ENCODE peak calls at places on chromosomes 2 and 18, in five cellular contexts. L is endothelial cell, Q is right atrium auricular region, Z is glutamatergic neuron, V is psoas muscle. U is an unnamed sample.

GRCh38 chr2:127662937-127663565 is 12.3 kb downstream of the LIMS2 start:
- DNase-seq in L (no peak), Q (no peak), Z (no peak), V (no peak), U (no peak)

GRCh38 chr2:81984969-81985637 is 1680.6 kb upstream of the LRRTM1 start:
- DNase-seq in L (no peak), Q (no peak), Z (no peak), V (peak; percentile 36), U (no peak)

GRCh38 chr18:73551211-73551610 is 596.4 kb downstream of the FBXO15 start:
- DNase-seq in L (no peak), Q (no peak), Z (no peak), V (no peak), U (no peak)

GRCh38 chr2:66665124-66665984 is 230.4 kb downstream of the MEIS1 start:
- DNase-seq in L (no peak), Q (no peak), Z (no peak), V (no peak), U (no peak)

GRCh38 chr2:153667475-153667874 is 188.9 kb upstream of the RPRM start:
- DNase-seq in L (no peak), Q (no peak), Z (no peak), V (no peak), U (no peak)

GRCh38 chr2:62485780-62486765 is 19.9 kb downstream of the TMEM17 start:
- DNase-seq in L (no peak), Q (no peak), Z (no peak), V (no peak), U (no peak)

GRCh38 chr2:1854747-1855146 is 110.4 kb upstream of the PXDN start:
- DNase-seq in L (peak; percentile 64), Q (no peak), Z (peak; percentile 70), V (no peak), U (no peak)

GRCh38 chr2:37029758-37030157 is 54.4 kb downstream of the HEATR5B start:
- DNase-seq in L (no peak), Q (no peak), Z (no peak), V (no peak), U (no peak)

GRCh38 chr2:25072606-25073005 is 30.7 kb downstream of the EFR3B start:
- DNase-seq in L (no peak), Q (no peak), Z (no peak), V (no peak), U (no peak)

GRCh38 chr2:45765007-45765767 is 113.7 kb downstream of the PRKCE start:
- DNase-seq in L (no peak), Q (no peak), Z (no peak), V (no peak), U (no peak)

GRCh38 chr2:230496891-230497290 is 80.9 kb downstream of the SP100 start:
- DNase-seq in L (no peak), Q (no peak), Z (no peak), V (no peak), U (no peak)

GRCh38 chr2:239802101-239802649 is 223.0 kb downstream of the NDUFA10 start:
- DNase-seq in L (no peak), Q (peak; percentile 28), Z (no peak), V (no peak), U (peak; percentile 50)

GRCh38 chr18:3455938-3456685 is 6.1 kb downstream of the TGIF1 start:
- DNase-seq in L (no peak), Q (no peak), Z (no peak), V (no peak), U (no peak)

GRCh38 chr2:143150287-143150686 is 21.1 kb downstream of the ARHGAP15 start:
- DNase-seq in L (no peak), Q (no peak), Z (no peak), V (no peak), U (no peak)

GRCh38 chr2:160205511-160205910 is 5.4 kb upstream of the ITGB6 start:
- DNase-seq in L (no peak), Q (no peak), Z (no peak), V (peak; percentile 75), U (no peak)

GRCh38 chr2:21042958-21043743 is 722 bp downstream of the APOB start:
- DNase-seq in L (peak; percentile 81), Q (no peak), Z (peak; percentile 81), V (peak; percentile 78), U (peak; percentile 77)

GRCh38 chr2:28956415-28956826 is 24.7 kb upstream of the TOGARAM2 start:
- DNase-seq in L (peak; percentile 66), Q (no peak), Z (peak; percentile 70), V (no peak), U (no peak)

GRCh38 chr18:76914314-76914713 is 92.0 kb downstream of the ZNF236 start:
- DNase-seq in L (no peak), Q (no peak), Z (no peak), V (no peak), U (no peak)

GRCh38 chr2:20487392-20488135 is 40.7 kb downstream of the RHOB start:
- DNase-seq in L (no peak), Q (no peak), Z (no peak), V (no peak), U (no peak)

GRCh38 chr2:227817940-227818568 is 4.4 kb downstream of the CCL20 start:
- DNase-seq in L (no peak), Q (peak; percentile 99), Z (no peak), V (peak; percentile 84), U (no peak)

GRCh38 chr18:9673296-9674251 is 34.5 kb upstream of the RAB31 start:
- DNase-seq in L (no peak), Q (no peak), Z (no peak), V (no peak), U (no peak)

GRCh38 chr18:24964213-24964612 is 387.8 kb downstream of the ZNF521 start:
- DNase-seq in L (no peak), Q (no peak), Z (no peak), V (peak; percentile 72), U (no peak)

GRCh38 chr18:5237723-5238370 is 40.8 kb upstream of the AKAIN1 start:
- DNase-seq in L (peak; percentile 85), Q (peak; percentile 88), Z (peak; percentile 91), V (peak; percentile 94), U (peak; percentile 91)

GRCh38 chr2:47196499-47196898 is 41.4 kb upstream of the STPG4 start:
- DNase-seq in L (no peak), Q (no peak), Z (no peak), V (no peak), U (no peak)

GRCh38 chr18:9619545-9619944 is 5.2 kb upstream of the PPP4R1 start:
- DNase-seq in L (no peak), Q (no peak), Z (no peak), V (no peak), U (no peak)

GRCh38 chr2:138622606-138623005 is 121.0 kb downstream of the SPOPL start:
- DNase-seq in L (no peak), Q (no peak), Z (no peak), V (no peak), U (no peak)

GRCh38 chr2:188512456-188512855 is 220.8 kb downstream of the GULP1 start:
- DNase-seq in L (no peak), Q (no peak), Z (no peak), V (no peak), U (no peak)

GRCh38 chr2:230913812-230914211 is 11.2 kb downstream of the GPR55 start:
- DNase-seq in L (no peak), Q (no peak), Z (no peak), V (no peak), U (no peak)

GRCh38 chr2:127411609-127412370 is 6.4 kb upstream of the PROC start:
- DNase-seq in L (no peak), Q (peak; percentile 72), Z (no peak), V (no peak), U (no peak)

GRCh38 chr2:20532634-20533437 is 86.0 kb downstream of the RHOB start:
- DNase-seq in L (no peak), Q (no peak), Z (no peak), V (no peak), U (no peak)

GRCh38 chr18:31100598-31101147 is 1.5 kb downstream of the DSC2 start:
- DNase-seq in L (peak; percentile 47), Q (no peak), Z (peak; percentile 63), V (peak; percentile 41), U (no peak)

GRCh38 chr2:151953467-151953866 is 125.2 kb upstream of the ARL5A start:
- DNase-seq in L (no peak), Q (no peak), Z (no peak), V (no peak), U (no peak)
- TF ChIP-seq CTCF in L (no peak), Q (no peak), Z (no peak), V (no peak), U (no peak)

GRCh38 chr2:169395821-169396374 is 33.6 kb upstream of the LRP2 start:
- DNase-seq in L (no peak), Q (no peak), Z (no peak), V (no peak), U (no peak)

GRCh38 chr2:169393068-169393590 is 30.8 kb upstream of the LRP2 start:
- DNase-seq in L (no peak), Q (no peak), Z (no peak), V (no peak), U (no peak)

GRCh38 chr2:169397697-169398096 is 35.4 kb upstream of the LRP2 start:
- DNase-seq in L (no peak), Q (no peak), Z (no peak), V (no peak), U (no peak)
- TF ChIP-seq CTCF in L (no peak), Q (peak; percentile 44), Z (no peak), V (no peak), U (peak; percentile 77)

GRCh38 chr18:40437517-40437916 is 1517.5 kb upstream of the PIK3C3 start:
- DNase-seq in L (no peak), Q (no peak), Z (no peak), V (no peak), U (no peak)
- TF ChIP-seq CTCF in L (no peak), Q (no peak), Z (no peak), V (no peak), U (no peak)

GRCh38 chr2:168157070-168157469 is 90.3 kb downstream of the STK39 start:
- DNase-seq in L (no peak), Q (no peak), Z (no peak), V (no peak), U (no peak)

GRCh38 chr2:168156661-168157060 is 90.7 kb downstream of the STK39 start:
- DNase-seq in L (no peak), Q (no peak), Z (peak; percentile 38), V (no peak), U (no peak)

GRCh38 chr2:168159754-168160585 is 87.4 kb downstream of the STK39 start:
- DNase-seq in L (no peak), Q (no peak), Z (no peak), V (no peak), U (no peak)

GRCh38 chr2:168157926-168158325 is 89.5 kb downstream of the STK39 start:
- DNase-seq in L (no peak), Q (no peak), Z (no peak), V (no peak), U (no peak)

GRCh38 chr2:168160897-168161296 is 86.5 kb downstream of the STK39 start:
- DNase-seq in L (peak; percentile 6), Q (no peak), Z (no peak), V (no peak), U (no peak)
- TF ChIP-seq CTCF in L (peak; percentile 56), Q (peak; percentile 20), Z (peak; percentile 46), V (no peak), U (peak; percentile 51)